ENCODE peak calls at places on chromosomes 1 and 21, in four cellular contexts. U is PC-3, K is GM23248, O is adipocyte. H is an unnamed sample.

GRCh38 chr1:47809301-47810084 is 187.7 kb downstream of the TRABD2B start:
- DNase-seq in U (peak), K (no peak), O (no peak), H (no peak)

GRCh38 chr1:199054706-199055105 is 415.9 kb downstream of the PTPRC start:
- DNase-seq in U (no peak), K (no peak), O (no peak), H (no peak)

GRCh38 chr1:241387216-241387615 is 30.2 kb upstream of the RGS7 start:
- DNase-seq in U (peak), K (no peak), O (no peak), H (no peak)

GRCh38 chr1:227889047-227889862 is 58.5 kb downstream of the WNT9A start:
- DNase-seq in U (no peak), K (no peak), O (no peak), H (peak)

GRCh38 chr1:224623743-224624333 is 7.7 kb downstream of the CNIH3 start:
- DNase-seq in U (peak), K (peak), O (peak), H (no peak)

GRCh38 chr1:98045211-98046030 is 124.6 kb upstream of the DPYD start:
- DNase-seq in U (no peak), K (peak), O (peak), H (peak)

GRCh38 chr1:3625151-3625907 is 514 bp downstream of the TPRG1L start:
- DNase-seq in U (peak), K (peak), O (peak), H (peak)

GRCh38 chr1:101005871-101006270 is 19.7 kb downstream of the DPH5 start:
- DNase-seq in U (no peak), K (no peak), O (no peak), H (no peak)

GRCh38 chr1:228004887-228005462 is 1.8 kb upstream of the WNT3A start:
- DNase-seq in U (no peak), K (no peak), O (no peak), H (no peak)

GRCh38 chr1:11187936-11188335 is 1.2 kb upstream of the ANGPTL7 start:
- DNase-seq in U (no peak), K (no peak), O (no peak), H (no peak)

GRCh38 chr21:45572783-45573451 is 30.7 kb upstream of the SLC19A1 start:
- DNase-seq in U (no peak), K (no peak), O (no peak), H (no peak)

GRCh38 chr1:45545019-45545493 is 5.6 kb upstream of the AKR1A1 start:
- DNase-seq in U (peak), K (no peak), O (no peak), H (no peak)

GRCh38 chr1:109249654-109250401 is 489 bp downstream of the CELSR2 start:
- DNase-seq in U (no peak), K (peak), O (peak), H (peak)

GRCh38 chr1:89085781-89086180 is 20.8 kb upstream of the GBP1 start:
- DNase-seq in U (no peak), K (no peak), O (peak), H (no peak)

GRCh38 chr1:145785481-145785880 is 38.4 kb downstream of the RNF115 start:
- DNase-seq in U (peak), K (peak), O (peak), H (no peak)

GRCh38 chr1:81712425-81712824 is 88.3 kb upstream of the ADGRL2 start:
- DNase-seq in U (no peak), K (no peak), O (no peak), H (no peak)
- H3K9ac ChIP-seq in U (no peak), K (no peak), O (no peak), H (no peak)

DNA sequence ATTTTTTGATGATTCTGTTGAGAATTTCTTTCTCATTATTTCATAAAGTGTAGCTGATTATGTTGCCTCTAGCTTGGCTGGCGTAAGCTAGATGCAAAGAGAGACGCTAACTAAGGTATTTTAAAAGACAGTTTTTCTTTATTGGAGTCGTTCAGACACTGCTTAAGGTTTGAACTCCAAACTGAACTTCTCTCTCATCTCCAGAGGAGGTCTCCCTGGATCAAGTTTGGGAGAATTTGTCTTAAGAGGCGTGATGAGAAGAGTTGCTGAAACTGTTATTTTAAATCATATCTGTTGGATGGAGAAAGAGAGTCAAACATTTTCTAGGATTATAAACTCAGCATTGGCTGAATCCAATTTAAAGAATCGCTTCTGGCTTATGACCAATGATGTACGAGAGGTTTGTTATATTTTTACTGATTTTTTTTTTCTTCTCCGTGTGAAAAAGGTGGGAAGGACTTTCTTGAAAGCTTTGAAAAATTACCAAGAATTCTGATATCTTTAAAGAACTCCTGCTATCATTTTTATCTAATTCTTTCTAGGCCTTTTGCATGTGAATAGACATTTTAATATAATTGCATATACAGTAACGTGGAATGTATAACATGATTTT is 34.0 kb downstream of the MAP3K7CL start:
- DNase-seq in U (peak), K (peak), O (peak), H (no peak)
- H3K9ac ChIP-seq in U (no peak), K (peak), O (peak), H (no peak)

DNA sequence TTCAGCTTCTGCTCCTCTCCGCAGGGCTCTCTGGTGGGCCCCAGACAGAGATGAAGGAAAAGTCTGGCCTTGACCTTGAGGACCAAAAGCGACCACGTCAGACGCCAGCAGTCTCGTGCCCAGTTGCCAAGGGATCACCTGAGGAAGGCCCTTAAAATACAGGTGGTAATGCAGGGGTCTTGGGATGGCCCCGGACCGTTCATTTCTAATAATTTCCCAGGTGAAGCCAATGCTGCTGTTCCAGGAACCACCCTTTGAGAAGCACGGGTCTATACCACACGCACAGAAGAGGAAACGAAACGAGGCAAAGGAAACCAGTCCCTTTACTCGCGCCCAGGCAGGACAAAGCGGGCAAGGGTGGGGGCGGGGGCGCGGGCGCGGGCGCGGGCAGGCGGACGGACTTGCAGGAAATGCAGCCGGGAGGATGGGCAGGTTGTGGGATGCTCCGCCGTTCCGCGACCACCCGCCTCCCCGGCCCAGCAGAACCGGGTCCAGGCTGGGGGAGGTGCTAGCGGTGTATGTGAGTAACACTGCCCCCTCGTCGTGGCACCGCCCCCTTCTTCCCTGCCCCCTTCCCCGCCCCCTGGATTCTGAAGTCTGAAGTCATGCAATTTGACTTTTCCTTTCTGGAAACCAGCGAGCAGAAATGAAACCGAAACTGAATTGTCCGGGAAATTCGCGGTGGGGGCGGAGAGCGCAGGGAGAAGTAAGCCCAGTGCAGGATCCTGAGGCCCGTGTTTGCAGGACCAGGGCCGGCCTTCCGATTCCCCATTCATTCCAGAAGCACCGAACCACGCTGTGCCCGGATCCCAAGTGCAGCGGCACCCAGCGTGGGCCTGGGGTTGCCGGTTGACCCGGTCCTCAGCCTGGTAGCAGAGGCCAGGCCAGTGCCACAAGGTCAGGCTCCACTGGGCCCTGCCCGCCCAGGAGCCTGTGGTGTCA is 5.8 kb upstream of the MX1 start:
- DNase-seq in U (peak), K (peak), O (peak), H (peak)
- H3K9ac ChIP-seq in U (peak), K (peak), O (peak), H (peak)

GRCh38 chr1:203627819-203628184 is 1.2 kb downstream of the ATP2B4 start:
- DNase-seq in U (peak), K (peak), O (peak), H (peak)

GRCh38 chr1:203630697-203631096 is 4.1 kb downstream of the ATP2B4 start:
- DNase-seq in U (no peak), K (peak), O (peak), H (no peak)

GRCh38 chr1:203629509-203630082 is 3.0 kb downstream of the ATP2B4 start:
- DNase-seq in U (no peak), K (peak), O (peak), H (peak)

GRCh38 chr1:203628185-203628996 is 1.8 kb downstream of the ATP2B4 start:
- DNase-seq in U (no peak), K (peak), O (peak), H (peak)

DNA sequence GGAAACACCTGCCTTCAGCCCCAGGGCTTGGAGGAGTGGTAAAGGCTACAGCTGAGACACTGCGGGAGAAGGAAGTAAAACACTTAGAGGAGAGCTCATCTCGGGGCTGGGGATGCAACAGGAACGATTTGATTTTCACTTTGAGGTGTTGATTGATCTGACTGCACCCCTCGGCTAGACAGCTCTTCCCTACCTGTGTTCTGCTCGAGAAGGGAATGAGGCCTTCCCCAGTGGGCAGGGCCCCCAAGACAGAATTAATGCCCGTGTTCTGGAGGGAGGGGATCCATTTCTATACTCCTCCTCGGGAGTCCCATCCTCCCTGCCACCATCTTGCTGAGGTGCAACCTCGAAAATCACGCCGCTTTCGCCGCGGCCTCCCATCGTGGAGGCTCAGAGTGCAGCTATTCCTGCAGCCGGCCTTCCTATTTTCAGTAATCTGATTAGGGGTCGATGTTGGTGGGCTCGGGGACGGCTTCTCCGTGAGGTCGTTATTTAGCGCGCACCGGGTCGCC is 2.4 kb downstream of the ATP2B4 start:
- DNase-seq in U (no peak), K (peak), O (no peak), H (peak)
- H3K9ac ChIP-seq in U (no peak), K (peak), O (peak), H (peak)

DNA sequence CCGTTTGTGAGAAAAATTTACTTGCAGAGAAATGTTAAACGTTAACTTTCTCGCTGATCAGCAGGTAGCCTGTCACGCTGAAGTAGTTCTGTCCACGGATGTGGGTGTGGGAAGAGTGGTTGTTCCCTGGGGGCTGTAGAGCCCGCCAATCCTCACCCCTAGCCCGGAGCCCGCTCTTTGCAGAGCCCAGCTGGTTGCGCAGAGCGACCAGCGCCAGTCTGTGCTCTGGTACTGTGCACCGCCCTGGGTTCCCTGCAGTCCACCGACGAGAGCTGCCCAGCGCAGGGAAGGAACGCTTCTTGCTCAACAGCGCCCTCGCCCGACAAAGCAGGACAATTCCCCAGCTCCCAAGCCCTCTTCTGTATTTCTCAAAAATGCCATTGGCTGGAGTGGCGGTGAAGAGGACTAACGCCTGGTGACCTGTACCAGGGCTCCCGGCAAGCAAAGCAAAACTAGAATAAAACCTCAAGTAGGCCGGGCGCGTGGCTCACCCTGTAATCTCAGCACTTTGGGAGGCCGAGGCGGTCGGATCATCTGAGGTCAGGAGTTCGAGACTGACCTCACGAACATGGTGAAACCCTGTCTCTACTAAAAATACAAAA is 3.3 kb downstream of the RIPPLY3 start:
- DNase-seq in U (peak), K (peak), O (peak), H (peak)
- H3K9ac ChIP-seq in U (peak), K (no peak), O (peak), H (no peak)

GRCh38 chr21:41901782-41902181 is 22.6 kb upstream of the PRDM15 start:
- DNase-seq in U (no peak), K (no peak), O (no peak), H (no peak)

GRCh38 chr21:41901099-41901498 is 22.0 kb upstream of the PRDM15 start:
- DNase-seq in U (no peak), K (no peak), O (no peak), H (no peak)

GRCh38 chr21:41899431-41900202 is 20.5 kb upstream of the PRDM15 start:
- DNase-seq in U (no peak), K (no peak), O (no peak), H (no peak)

GRCh38 chr21:41898998-41899397 is 19.9 kb upstream of the PRDM15 start:
- DNase-seq in U (no peak), K (no peak), O (no peak), H (no peak)

GRCh38 chr21:41900401-41900800 is 21.3 kb upstream of the PRDM15 start:
- DNase-seq in U (no peak), K (no peak), O (no peak), H (no peak)
- H3K9ac ChIP-seq in U (no peak), K (no peak), O (no peak), H (no peak)

DNA sequence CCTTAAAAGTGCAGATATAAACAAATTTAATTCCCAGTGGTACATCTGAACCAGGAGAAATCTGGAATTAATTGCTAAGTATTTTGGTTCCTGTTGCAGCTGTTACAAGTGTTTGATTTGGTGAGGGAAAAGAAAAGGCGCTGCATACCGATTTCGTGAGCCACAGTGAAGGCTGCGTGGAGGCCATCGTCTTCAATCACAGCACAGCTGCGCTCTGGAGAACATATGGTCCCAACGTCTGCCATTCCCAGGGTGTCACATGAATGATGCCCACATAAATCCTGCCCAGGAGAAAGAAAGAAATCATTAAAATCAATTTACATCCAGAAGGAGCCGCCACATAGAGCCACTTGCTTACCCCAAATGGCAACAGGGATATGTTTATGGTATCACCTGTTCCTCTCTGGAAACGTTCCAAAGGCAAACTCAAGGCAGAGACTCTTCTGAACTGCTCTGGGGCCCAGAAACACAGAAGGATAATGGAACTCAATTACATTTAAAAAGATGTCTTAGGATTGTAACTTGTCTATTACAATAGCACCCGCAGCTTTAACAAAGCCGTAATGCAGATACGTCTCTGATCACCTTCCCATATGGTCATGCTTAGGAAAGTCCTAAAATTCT is 12.2 kb downstream of the ADAMTS5 start:
- DNase-seq in U (no peak), K (no peak), O (no peak), H (no peak)
- H3K9ac ChIP-seq in U (no peak), K (no peak), O (no peak), H (no peak)

DNA sequence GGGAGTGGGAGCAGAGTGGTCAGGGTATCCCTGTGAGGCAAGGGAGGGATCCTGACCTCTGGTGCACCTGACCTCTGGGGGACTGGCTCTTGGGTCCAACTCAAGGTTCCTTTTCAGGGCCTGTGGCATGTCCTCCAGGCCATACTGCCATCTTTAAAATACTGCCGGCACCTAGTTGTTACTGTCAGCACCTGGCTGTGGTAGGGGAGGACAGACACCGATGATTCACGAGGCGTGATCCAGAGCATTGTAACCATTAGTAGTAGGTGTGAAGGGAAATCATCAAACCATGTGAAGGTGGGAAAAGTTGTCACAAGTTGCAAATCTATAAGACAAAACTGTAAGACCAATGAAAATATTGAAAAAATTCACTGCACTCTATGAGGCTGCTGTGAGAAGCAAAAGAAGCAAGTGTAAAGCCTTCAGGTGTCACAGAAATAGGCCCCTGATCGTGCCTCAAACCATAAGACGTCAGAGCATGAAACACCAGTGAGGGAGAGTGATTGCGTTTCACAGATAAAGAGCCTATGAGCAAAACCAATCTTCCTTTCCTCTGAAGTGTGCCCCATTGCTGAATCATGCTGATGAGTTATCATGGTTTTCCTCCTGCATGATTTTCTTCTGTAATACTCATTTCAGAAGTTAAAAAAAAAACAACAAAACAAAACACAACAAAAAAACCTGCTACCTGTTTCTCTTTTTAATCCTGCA is 55.3 kb downstream of the CDC7 start:
- DNase-seq in U (peak), K (peak), O (peak), H (no peak)
- H3K9ac ChIP-seq in U (peak), K (peak), O (no peak), H (no peak)

GRCh38 chr1:169327875-169328274 is 39.7 kb downstream of the NME7 start:
- DNase-seq in U (no peak), K (no peak), O (no peak), H (no peak)

GRCh38 chr1:169326644-169327316 is 40.8 kb downstream of the NME7 start:
- DNase-seq in U (peak), K (peak), O (peak), H (no peak)

GRCh38 chr1:169322138-169322537 is 45.5 kb downstream of the NME7 start:
- DNase-seq in U (no peak), K (no peak), O (no peak), H (no peak)

GRCh38 chr1:169321539-169321938 is 46.1 kb downstream of the NME7 start:
- DNase-seq in U (peak), K (peak), O (peak), H (no peak)

GRCh38 chr1:169325117-169325516 is 42.5 kb downstream of the NME7 start:
- DNase-seq in U (no peak), K (no peak), O (no peak), H (no peak)
- H3K9ac ChIP-seq in U (no peak), K (no peak), O (no peak), H (no peak)

GRCh38 chr1:201213106-201213770 is 22.6 kb downstream of the IGFN1 start:
- DNase-seq in U (no peak), K (no peak), O (no peak), H (peak)

GRCh38 chr1:201213926-201214325 is 23.3 kb downstream of the IGFN1 start:
- DNase-seq in U (no peak), K (no peak), O (no peak), H (peak)

GRCh38 chr1:201215531-201216357 is 25.1 kb downstream of the IGFN1 start:
- DNase-seq in U (no peak), K (no peak), O (no peak), H (peak)

GRCh38 chr1:201214461-201214860 is 23.8 kb downstream of the IGFN1 start:
- DNase-seq in U (peak), K (peak), O (no peak), H (peak)

DNA sequence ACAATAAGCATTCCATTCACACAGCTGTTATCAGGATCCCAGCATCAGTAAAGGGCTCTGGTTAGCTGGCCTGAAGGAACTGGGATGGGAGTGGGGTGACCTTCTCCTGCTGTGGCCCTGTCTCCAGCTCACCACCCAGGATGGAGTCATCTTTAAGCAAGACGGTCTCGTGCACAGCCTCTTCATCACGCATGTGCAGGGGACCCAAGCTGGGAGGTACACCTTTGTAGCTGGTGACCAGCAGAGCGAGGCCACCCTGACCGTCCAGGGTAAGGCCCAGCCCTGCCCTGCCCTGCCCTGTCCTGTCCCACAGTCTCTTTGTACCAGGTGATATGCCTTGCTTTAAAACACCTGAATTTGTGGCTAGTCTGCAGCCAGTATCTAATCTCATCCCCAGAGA is 24.3 kb downstream of the IGFN1 start:
- DNase-seq in U (no peak), K (no peak), O (no peak), H (peak)
- H3K9ac ChIP-seq in U (no peak), K (no peak), O (no peak), H (no peak)

H was measured in kidney.